ENCODE peak calls at places on chromosomes 7 and 10, in five cellular contexts. X is hepatocyte, W is MM.1S, D is PC-3, I is neural progenitor cell. Y is an unnamed sample.

GRCh38 chr7:47573758-47574472 is 8.0 kb downstream of the TNS3 start:
- DNase-seq in D (peak), I (no peak), W (no peak), X (peak), Y (peak)

GRCh38 chr7:147535619-147536200 is 1054.9 kb upstream of the C7orf33 start:
- DNase-seq in D (peak), X (peak), I (no peak), W (no peak), Y (peak)

GRCh38 chr7:24907311-24907886 is 72.6 kb downstream of the OSBPL3 start:
- DNase-seq in I (no peak), X (no peak), D (peak), W (no peak), Y (peak)

GRCh38 chr7:15168489-15168888 is 265.9 kb upstream of the DGKB start:
- DNase-seq in I (no peak), W (no peak), X (no peak), D (no peak), Y (no peak)

GRCh38 chr10:95835149-95835860 is 72.5 kb upstream of the CC2D2B start:
- DNase-seq in W (no peak), X (no peak), I (no peak), D (no peak), Y (peak)

GRCh38 chr7:117716707-117717294 is 156.4 kb downstream of the CTTNBP2 start:
- DNase-seq in I (no peak), D (no peak), W (no peak), X (no peak), Y (no peak)

GRCh38 chr7:47492720-47493119 is 89.2 kb downstream of the TNS3 start:
- DNase-seq in D (no peak), W (no peak), X (no peak), I (no peak), Y (no peak)

GRCh38 chr10:4736183-4736582 is 89.8 kb upstream of the AKR1E2 start:
- DNase-seq in X (no peak), D (no peak), I (no peak), W (no peak), Y (no peak)

GRCh38 chr7:101975046-101975445 is 157.6 kb downstream of the CUX1 start:
- DNase-seq in W (no peak), D (no peak), X (no peak), I (no peak), Y (no peak)

GRCh38 chr7:43697690-43698089 is 31.6 kb downstream of the COA1 start:
- DNase-seq in I (no peak), D (no peak), X (no peak), W (no peak), Y (no peak)

GRCh38 chr7:47379629-47380324 is 202.1 kb downstream of the TNS3 start:
- DNase-seq in D (peak), X (peak), W (no peak), I (peak), Y (peak)

GRCh38 chr7:141231018-141231792 is 157.3 kb downstream of the TMEM178B start:
- DNase-seq in D (peak), X (peak), W (peak), I (peak), Y (peak)

GRCh38 chr7:3301831-3302618 is 973 bp downstream of the SDK1 start:
- DNase-seq in I (peak), D (peak), W (no peak), X (peak), Y (peak)

GRCh38 chr10:17740668-17741067 is 11.3 kb upstream of the TMEM236 start:
- DNase-seq in I (no peak), W (no peak), X (no peak), D (no peak), Y (no peak)

GRCh38 chr10:79202188-79203013 is 133.6 kb downstream of the ZMIZ1 start:
- DNase-seq in D (peak), W (peak), I (peak), X (peak), Y (peak)

GRCh38 chr7:18494821-18495408 is 634 bp upstream of the HDAC9 start:
- DNase-seq in W (peak), I (no peak), X (no peak), D (no peak), Y (peak)

GRCh38 chr7:77313086-77313485 is 103.1 kb downstream of the GSAP start:
- DNase-seq in D (no peak), X (no peak), I (no peak), W (no peak), Y (no peak)

GRCh38 chr7:99624487-99624886 is 7.7 kb downstream of the ZSCAN25 start:
- DNase-seq in D (no peak), X (no peak), I (no peak), W (no peak), Y (no peak)

GRCh38 chr10:78557433-78557925 is 511.3 kb upstream of the ZMIZ1 start:
- DNase-seq in W (no peak), X (no peak), I (no peak), D (no peak), Y (no peak)

GRCh38 chr7:139731802-139732470 is 45.9 kb downstream of the HIPK2 start:
- DNase-seq in W (no peak), D (peak), X (peak), I (no peak), Y (peak)

DNA sequence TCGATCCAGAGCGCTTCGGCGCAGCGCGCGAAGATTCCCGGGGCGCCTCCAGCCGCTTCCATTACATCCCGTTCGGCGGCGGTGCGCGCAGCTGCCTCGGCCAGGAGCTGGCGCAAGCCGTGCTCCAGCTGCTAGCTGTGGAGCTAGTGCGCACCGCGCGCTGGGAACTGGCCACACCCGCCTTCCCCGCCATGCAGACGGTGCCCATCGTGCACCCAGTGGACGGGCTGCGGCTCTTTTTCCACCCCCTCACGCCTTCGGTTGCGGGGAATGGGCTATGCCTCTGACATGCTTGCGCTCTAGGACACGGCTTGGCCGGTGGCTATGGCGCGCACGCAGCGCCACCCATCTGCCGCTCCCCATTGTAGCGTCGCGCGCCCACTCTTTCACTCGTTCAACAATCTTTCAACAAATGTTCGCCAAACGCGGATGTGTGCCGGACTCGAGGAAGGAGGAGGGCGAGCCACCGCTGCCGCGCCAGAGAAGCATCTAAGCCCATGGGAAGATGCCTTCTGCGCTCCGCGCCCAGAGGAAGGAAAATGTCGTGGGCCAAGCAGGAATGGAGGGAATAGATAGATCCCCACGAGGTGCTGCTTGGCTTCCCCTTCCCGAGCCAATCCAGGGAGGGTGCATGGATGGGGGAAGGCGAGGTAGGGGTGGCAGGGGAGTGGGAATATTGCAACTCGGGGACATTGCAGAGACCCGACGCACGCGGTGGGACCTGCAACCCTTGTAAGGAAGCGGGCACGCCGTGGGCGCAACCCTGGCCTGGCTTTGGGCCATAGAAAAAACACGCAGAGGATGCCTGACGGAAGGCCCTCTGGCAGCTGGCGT is 5.1 kb upstream of the CYP26A1 start:
- DNase-seq in X (no peak), D (no peak), W (no peak), I (peak), Y (peak)
- TF ChIP-seq EZH2 in X (no peak), D (no peak), W (no peak), I (peak), Y (peak)

GRCh38 chr7:45652630-45653029 is 78.5 kb downstream of the ADCY1 start:
- DNase-seq in W (no peak), X (no peak), I (no peak), D (no peak), Y (no peak)
- TF ChIP-seq EZH2phosphoT487 in W (no peak), X (no peak), I (no peak), D (no peak), Y (no peak)

DNA sequence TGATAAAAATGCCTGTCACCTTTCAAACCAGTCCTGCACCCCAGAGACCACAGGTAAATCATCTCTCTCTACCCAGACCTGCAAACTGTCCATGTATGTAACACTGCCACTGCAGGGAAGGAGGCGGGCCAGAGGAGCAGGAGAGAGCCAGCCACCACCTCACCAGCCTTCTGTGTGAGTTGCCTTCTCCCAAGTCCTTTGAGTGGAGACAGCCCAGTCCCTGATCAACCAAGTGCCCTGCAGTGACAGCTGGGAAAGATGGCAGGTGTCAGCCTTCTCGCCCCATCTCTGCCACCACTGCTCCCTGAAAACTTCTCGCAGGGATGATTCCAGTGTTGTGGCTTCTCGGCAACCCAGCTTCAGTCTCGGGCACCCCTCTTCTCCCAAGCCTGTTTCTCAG is 42.4 kb downstream of the MTURN start:
- DNase-seq in D (no peak), W (no peak), X (no peak), I (no peak), Y (no peak)
- H3K4me3 ChIP-seq in D (no peak), W (no peak), X (no peak), I (no peak), Y (no peak)

DNA sequence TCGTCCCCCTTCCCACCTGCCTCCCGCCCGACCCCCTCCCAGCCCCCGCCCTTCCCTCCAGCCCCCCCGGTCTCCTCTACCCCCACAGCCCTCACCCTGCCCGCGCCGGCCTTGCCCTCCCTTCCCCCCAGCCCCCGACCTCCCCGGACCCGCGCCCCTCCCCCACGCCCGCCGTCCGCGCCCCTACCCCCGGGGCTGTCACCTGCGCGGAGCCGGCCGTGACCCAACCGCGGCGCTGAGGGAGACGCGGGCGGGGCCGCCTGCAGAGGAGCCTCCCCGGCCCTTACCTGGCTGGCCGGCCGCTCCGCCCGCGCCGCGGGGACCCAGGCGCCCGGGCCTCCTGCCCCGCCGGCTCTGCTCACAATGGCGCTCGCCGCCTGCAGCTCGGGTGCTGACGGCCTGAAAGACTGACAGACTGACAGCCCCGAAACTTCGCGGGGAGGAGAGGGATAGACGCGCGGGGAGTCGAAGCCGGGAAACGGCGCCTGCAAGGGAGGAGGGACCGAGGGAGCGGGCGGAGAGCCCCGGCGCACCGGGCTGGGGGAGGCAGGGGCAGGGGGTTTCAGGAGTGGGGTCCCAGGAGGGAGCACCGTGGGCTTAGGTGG is 465 bp downstream of the ZNF467 start:
- DNase-seq in I (peak), W (peak), X (peak), D (peak), Y (peak)
- TF ChIP-seq EZH2 in I (peak), W (no peak), X (no peak), D (no peak), Y (peak)

DNA sequence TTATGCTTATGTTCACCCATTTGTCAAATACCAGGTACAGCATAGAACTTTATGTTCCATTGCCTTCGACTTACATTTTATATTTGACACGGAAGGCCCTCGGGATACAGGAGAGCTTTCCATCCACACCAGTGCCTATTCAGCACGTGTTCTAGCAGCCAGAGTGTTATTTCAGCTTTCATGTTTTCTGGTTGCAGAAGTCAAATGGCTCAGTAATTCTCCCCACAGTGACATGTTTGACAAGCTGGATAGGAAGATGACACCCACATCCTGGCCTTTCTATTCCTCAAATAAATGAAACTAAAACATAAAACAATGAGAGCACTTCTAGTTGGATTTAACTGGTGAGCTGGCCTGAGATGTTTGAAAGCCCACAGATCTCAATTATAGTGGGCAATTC is 173.4 kb downstream of the SORCS1 start:
- DNase-seq in W (no peak), I (no peak), X (no peak), D (no peak), Y (no peak)
- TF ChIP-seq EZH2phosphoT487 in W (no peak), I (no peak), X (no peak), D (no peak), Y (no peak)

GRCh38 chr10:71979692-71980062 is 15.5 kb downstream of the CHST3 start:
- DNase-seq in D (no peak), X (no peak), I (no peak), W (no peak), Y (no peak)

GRCh38 chr10:71981024-71981867 is 17.1 kb downstream of the CHST3 start:
- DNase-seq in W (no peak), I (peak), D (no peak), X (no peak), Y (peak)

GRCh38 chr10:71982269-71983178 is 18.3 kb downstream of the CHST3 start:
- DNase-seq in I (no peak), X (no peak), D (no peak), W (no peak), Y (no peak)

GRCh38 chr10:71980181-71981023 is 16.2 kb downstream of the CHST3 start:
- DNase-seq in W (no peak), I (no peak), X (no peak), D (no peak), Y (peak)

GRCh38 chr10:71981868-71982230 is 17.7 kb downstream of the CHST3 start:
- DNase-seq in D (no peak), X (no peak), W (no peak), I (no peak), Y (no peak)
- H3K4me3 ChIP-seq in D (no peak), X (no peak), W (no peak), I (no peak), Y (no peak)

GRCh38 chr10:100569687-100570517 is 34.2 kb downstream of the HIF1AN start:
- DNase-seq in W (no peak), I (peak), D (no peak), X (no peak), Y (no peak)
- TF ChIP-seq EZH2 in W (no peak), I (no peak), D (no peak), X (no peak), Y (peak)

DNA sequence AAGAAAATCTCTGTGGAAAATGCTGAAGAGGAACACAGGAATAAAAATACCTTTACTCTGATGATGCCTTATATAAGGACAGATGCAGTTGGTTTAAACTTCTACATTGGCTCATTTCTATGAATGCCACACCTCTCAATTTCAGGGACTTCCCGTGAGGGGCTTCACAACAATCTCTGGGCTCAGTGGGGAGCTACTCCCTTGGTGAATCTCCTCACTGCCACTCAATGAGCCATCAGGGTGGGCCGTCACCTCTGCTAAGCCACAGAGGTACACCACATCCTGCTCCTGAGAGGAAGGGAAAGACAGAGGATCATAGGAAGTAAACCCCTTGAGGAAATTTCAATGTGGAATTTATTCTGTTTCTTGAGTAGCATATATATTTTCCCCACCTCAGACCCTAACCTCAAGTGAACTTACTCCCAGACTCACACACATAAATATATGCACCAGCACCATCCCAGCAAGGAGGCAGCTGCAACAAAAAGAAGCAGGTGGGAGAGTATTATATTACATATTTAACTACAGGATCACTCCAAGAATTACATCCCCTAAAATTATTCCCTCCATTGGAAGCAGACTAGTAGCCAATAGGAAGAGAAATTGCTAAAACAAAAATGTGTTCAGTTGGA is 63.3 kb upstream of the PRSS1 start:
- DNase-seq in X (no peak), D (no peak), W (no peak), I (no peak), Y (no peak)
- TF ChIP-seq EZH2phosphoT487 in X (no peak), D (no peak), W (no peak), I (no peak), Y (no peak)

DNA sequence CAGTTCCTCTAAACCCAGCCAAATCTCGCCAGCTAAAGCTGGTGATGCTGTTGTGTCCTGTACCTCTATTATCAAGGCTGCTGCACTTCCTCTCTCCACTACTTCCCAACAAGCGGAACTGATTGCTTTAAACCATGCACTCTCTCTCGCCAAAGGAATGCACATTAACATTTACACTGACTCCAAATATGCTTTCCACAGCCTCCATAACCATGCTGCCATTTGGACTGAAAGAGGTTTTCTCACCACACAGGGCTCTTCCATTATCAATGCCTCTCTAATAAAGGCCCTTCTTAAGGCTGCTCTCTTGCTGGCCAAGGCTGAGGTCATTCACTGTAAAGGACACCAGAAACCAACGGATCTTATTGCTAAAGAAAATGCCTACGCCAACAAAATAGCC is 11.4 kb upstream of the LRRC61 start:
- DNase-seq in I (no peak), W (no peak), D (no peak), X (no peak), Y (no peak)
- H3K4me3 ChIP-seq in I (no peak), W (no peak), D (no peak), X (no peak), Y (no peak)

DNA sequence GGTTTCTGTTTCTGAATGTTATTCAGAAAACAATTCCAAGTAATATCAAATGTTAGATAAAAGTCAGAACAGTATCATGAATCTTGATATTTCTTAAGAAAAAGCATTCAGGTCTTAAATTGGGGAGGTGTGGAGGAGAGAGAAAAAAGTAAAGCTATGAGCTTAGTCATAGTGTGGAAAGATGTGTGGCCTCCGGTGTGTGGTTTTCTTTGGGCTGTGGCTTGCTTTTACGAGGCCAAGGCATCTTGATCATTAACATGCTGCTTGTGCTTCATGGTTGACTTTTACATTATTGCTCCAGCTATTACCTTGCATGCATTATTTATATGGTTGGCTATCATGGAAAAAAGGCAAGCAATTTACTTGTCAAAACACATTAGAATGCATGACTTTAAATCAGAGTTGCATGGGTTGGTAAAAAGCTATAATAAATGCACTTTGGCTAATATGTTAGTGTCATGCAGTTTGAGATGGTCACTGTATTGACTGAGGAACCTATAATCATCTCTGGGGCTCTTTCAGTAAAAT is 300.7 kb upstream of the ADARB2 start:
- DNase-seq in X (no peak), I (no peak), W (no peak), D (no peak), Y (no peak)
- TF ChIP-seq EZH2 in X (no peak), I (no peak), W (no peak), D (no peak), Y (no peak)

Y was measured in GM23248.